ENCODE peak calls at places on chromosomes 6 and 20, in four cellular contexts. M is WTC11, L is GM12878, C is SK-N-SH. K is an unnamed sample.

GRCh38 chr6:169810066-169810989 is 58.9 kb downstream of the ERMARD start:
- DNase-seq in M (peak), L (no peak), C (peak), K (no peak)

GRCh38 chr6:20706293-20707165 is 172.3 kb downstream of the CDKAL1 start:
- DNase-seq in M (no peak), L (no peak), C (no peak), K (no peak)

GRCh38 chr6:17725083-17725482 is 18.4 kb upstream of the NUP153 start:
- DNase-seq in M (peak), L (no peak), C (peak), K (peak)

GRCh38 chr6:118524686-118525085 is 23.4 kb upstream of the PLN start:
- DNase-seq in M (peak), L (no peak), C (no peak), K (no peak)

GRCh38 chr6:151677427-151677826 is 130.1 kb upstream of the ESR1 start:
- DNase-seq in M (no peak), L (no peak), C (no peak), K (no peak)

GRCh38 chr20:2817891-2818595 is 1.9 kb downstream of the TMEM239 start:
- DNase-seq in M (no peak), L (no peak), C (peak), K (no peak)

GRCh38 chr6:166105341-166106075 is 62.1 kb downstream of the TBXT start:
- DNase-seq in M (no peak), L (no peak), C (no peak), K (no peak)

GRCh38 chr6:128124713-128125112 is 223.9 kb upstream of the THEMIS start:
- DNase-seq in M (no peak), L (no peak), C (no peak), K (no peak)

GRCh38 chr20:50713677-50714101 is 17.7 kb upstream of the PARD6B start:
- DNase-seq in M (peak), L (no peak), C (no peak), K (no peak)

GRCh38 chr6:166588691-166589333 is 2.3 kb upstream of the RAMACL start:
- DNase-seq in M (peak), L (peak), C (no peak), K (no peak)

GRCh38 chr6:111195656-111196055 is 108.4 kb downstream of the SLC16A10 start:
- DNase-seq in M (no peak), L (no peak), C (no peak), K (no peak)

GRCh38 chr6:155495011-155495768 is 39.6 kb upstream of the NOX3 start:
- DNase-seq in M (peak), L (no peak), C (peak), K (peak)

GRCh38 chr20:3163099-3164042 is 3.7 kb upstream of the FASTKD5 start:
- DNase-seq in M (no peak), L (no peak), C (peak), K (no peak)

GRCh38 chr6:72413884-72414283 is 208.0 kb upstream of the KCNQ5 start:
- DNase-seq in M (no peak), L (no peak), C (no peak), K (no peak)

GRCh38 chr20:16412896-16413295 is 160.4 kb downstream of the KIF16B start:
- DNase-seq in M (no peak), L (no peak), C (no peak), K (no peak)

GRCh38 chr6:11198663-11199603 is 33.5 kb downstream of the NEDD9 start:
- DNase-seq in M (no peak), L (no peak), C (no peak), K (no peak)

GRCh38 chr6:98724537-98724936 is 109.8 kb upstream of the POU3F2 start:
- DNase-seq in M (no peak), L (no peak), C (no peak), K (no peak)

GRCh38 chr6:123888779-123889513 is 85.3 kb downstream of the NKAIN2 start:
- DNase-seq in M (no peak), L (no peak), C (no peak), K (no peak)

GRCh38 chr20:4697189-4697873 is 24.4 kb upstream of the PRND start:
- DNase-seq in M (no peak), L (no peak), C (no peak), K (no peak)

GRCh38 chr6:128097019-128097418 is 196.2 kb upstream of the THEMIS start:
- DNase-seq in M (no peak), L (no peak), C (no peak), K (no peak)

GRCh38 chr20:20085812-20086211 is 33.5 kb downstream of the CFAP61 start:
- DNase-seq in M (no peak), L (no peak), C (no peak), K (no peak)

GRCh38 chr6:163543311-163543710 is 128.8 kb downstream of the QKI start:
- DNase-seq in M (no peak), L (no peak), C (no peak), K (no peak)

GRCh38 chr20:21436186-21436585 is 38.9 kb upstream of the NKX2-4 start:
- DNase-seq in M (no peak), L (no peak), C (no peak), K (no peak)

GRCh38 chr6:118897386-118897785 is 3.4 kb downstream of the ASF1A start:
- DNase-seq in M (no peak), L (no peak), C (no peak), K (no peak)

GRCh38 chr20:16393297-16393696 is 180.0 kb downstream of the KIF16B start:
- DNase-seq in M (no peak), L (no peak), C (no peak), K (no peak)

GRCh38 chr6:52162940-52163908 is 23.0 kb upstream of the IL17A start:
- DNase-seq in M (no peak), L (no peak), C (no peak), K (no peak)

GRCh38 chr20:45052698-45053440 is 48.1 kb downstream of the KCNS1 start:
- DNase-seq in M (no peak), L (peak), C (no peak), K (no peak)

GRCh38 chr6:23175391-23175790 is 606.0 kb downstream of the HDGFL1 start:
- DNase-seq in M (no peak), L (no peak), C (no peak), K (no peak)

GRCh38 chr6:142696689-142697088 is 248.3 kb downstream of the HIVEP2 start:
- DNase-seq in M (no peak), L (no peak), C (no peak), K (no peak)

GRCh38 chr6:28446818-28447511 is 3.7 kb upstream of the ZSCAN23 start:
- DNase-seq in M (peak), L (no peak), C (peak), K (no peak)

GRCh38 chr20:11797161-11797560 is 120.5 kb upstream of the BTBD3 start:
- DNase-seq in M (no peak), L (no peak), C (no peak), K (no peak)

GRCh38 chr6:141421378-141421777 is 711.3 kb upstream of the GJE1 start:
- DNase-seq in M (no peak), L (no peak), C (no peak), K (no peak)

GRCh38 chr6:105616521-105616920 is 213.6 kb upstream of the PREP start:
- DNase-seq in M (no peak), L (no peak), C (no peak), K (no peak)

GRCh38 chr20:1472556-1473243 is 6.1 kb upstream of the NSFL1C start:
- DNase-seq in M (no peak), L (no peak), C (no peak), K (no peak)

GRCh38 chr6:144006731-144007454 is 1.2 kb downstream of the PLAGL1 start:
- DNase-seq in M (peak), L (no peak), C (peak), K (peak)

GRCh38 chr20:34515484-34516037 is 661 bp upstream of the DYNLRB1 start:
- DNase-seq in M (peak), L (peak), C (peak), K (peak)

GRCh38 chr6:137399949-137400443 is 94.2 kb downstream of the OLIG3 start:
- DNase-seq in M (peak), L (no peak), C (no peak), K (no peak)

DNA sequence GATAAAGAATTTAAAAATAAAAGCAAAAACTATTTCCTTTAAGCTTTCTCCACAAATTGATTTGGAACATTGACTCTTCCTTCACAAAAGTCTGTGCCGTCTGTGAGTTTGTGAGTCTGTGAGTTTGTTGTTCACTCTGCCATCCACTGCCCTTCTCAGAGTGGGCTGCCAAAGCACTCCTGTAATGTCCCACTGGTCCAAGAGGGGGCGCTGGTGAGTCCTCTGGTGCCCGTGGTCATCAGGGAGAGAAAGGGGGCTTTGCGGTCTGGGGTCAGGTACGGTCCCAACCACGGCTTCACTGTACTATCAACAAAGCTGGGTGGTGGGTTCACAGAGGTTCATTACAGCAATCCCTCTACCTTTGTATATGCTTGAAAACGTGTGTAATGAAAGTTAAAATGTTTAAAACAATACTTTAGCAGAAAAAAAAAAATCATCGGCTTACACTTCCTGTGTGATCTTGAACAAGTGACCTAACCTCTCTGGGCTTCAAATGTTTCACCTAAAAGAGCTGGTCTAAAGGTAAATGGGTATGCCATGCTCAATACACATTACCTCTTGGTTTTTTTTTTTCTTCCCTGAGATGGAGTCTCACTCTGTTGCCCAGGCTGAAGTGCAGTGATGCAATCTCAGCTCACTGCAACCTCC is 5.6 kb upstream of the ANKRD60 start:
- DNase-seq in M (peak), L (no peak), C (peak), K (peak)
- TF ChIP-seq USF1 in M (no peak), L (no peak), C (no peak), K (no peak)

GRCh38 chr6:16334671-16335070 is 96.3 kb downstream of the GMPR start:
- DNase-seq in M (no peak), L (no peak), C (no peak), K (no peak)
- TF ChIP-seq USF1 in M (no peak), L (no peak), C (peak), K (peak)

DNA sequence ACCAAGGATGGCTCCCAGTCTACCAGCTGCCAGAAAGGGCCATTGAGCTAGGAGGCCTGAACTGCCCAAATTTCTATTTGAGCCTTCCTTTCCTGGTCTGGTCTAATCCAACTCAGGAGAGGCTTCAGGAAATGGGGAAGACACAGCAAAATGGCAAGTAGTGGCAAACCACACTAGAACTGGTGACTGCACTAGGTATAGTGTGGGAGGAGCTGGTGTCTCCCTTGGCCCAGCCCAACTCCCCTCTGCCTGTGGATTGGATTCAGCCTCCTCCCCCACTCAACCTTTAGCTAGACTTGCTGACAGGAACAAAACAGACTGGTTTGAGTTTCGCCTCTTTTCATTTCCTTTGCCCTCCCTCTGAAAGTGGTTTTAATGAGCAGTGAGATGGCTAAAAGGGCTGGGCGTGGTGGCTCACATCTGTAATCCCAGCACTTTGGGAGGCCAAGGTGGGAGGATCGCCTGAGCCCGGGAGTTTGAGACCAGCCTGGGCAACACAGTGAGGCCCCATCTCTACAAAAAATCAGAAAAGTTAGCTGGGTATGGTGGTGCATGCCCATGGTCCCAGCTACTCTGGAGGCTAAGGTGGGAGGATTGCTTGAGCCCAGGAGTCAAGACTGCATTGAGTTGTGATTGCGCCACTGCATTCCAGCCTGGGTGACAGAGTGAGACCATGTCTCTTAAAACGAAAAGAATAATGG is 17.5 kb downstream of the MRPS18A start:
- DNase-seq in M (no peak), L (no peak), C (no peak), K (peak)
- TF ChIP-seq USF1 in M (no peak), L (no peak), C (no peak), K (no peak)

DNA sequence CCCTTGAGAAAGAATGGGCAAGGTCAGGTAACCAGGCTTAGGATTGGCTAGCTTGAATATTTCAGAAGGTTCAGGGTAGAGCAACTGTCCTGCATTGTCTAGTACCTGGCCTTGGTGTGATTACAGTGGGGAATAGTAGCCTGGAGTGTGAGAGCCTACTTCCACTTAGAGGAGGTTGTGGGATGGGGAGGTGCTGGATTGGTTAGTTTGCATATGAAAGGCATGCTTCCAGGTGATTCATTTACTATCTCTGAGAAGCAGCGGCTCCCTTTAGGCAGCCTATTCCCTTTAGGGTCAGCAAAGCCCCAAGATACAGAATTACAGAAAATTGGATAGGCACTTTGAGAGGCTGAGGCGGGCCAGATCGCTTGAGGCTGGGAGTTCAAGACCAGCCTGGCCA is 25.0 kb upstream of the SCGN start:
- DNase-seq in M (peak), L (no peak), C (no peak), K (no peak)
- TF ChIP-seq USF1 in M (no peak), L (no peak), C (no peak), K (no peak)

GRCh38 chr6:145318952-145319351 is 416.4 kb downstream of the EPM2A start:
- DNase-seq in M (no peak), L (no peak), C (no peak), K (no peak)

GRCh38 chr6:145319605-145320004 is 415.7 kb downstream of the EPM2A start:
- DNase-seq in M (no peak), L (no peak), C (no peak), K (no peak)

GRCh38 chr6:145327497-145328055 is 407.7 kb downstream of the EPM2A start:
- DNase-seq in M (no peak), L (no peak), C (no peak), K (no peak)

DNA sequence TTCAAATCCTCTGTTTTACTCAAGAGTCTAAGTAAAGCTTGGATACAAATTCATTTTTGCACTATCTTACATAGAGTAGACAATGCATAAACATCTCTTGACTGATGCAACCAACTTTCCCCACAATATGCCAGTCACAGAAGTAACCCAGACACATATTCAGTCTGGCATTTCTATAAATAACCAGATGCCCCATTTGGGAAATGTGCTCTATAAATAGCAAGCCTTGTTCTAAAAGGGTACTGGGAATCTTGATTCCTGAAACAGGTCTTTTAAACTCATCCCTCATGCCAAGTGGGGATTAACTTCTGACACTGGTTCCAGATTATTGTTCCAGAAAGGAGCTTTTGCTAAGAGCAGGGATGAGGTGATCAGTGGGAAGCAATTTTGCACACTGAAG is 411.7 kb downstream of the EPM2A start:
- DNase-seq in M (no peak), L (no peak), C (no peak), K (no peak)
- TF ChIP-seq USF1 in M (no peak), L (no peak), C (no peak), K (no peak)

GRCh38 chr6:138554146-138554545 is 54.9 kb upstream of the NHSL1 start:
- DNase-seq in M (no peak), L (no peak), C (no peak), K (no peak)

GRCh38 chr6:138557147-138557546 is 57.9 kb upstream of the NHSL1 start:
- DNase-seq in M (no peak), L (no peak), C (no peak), K (no peak)

GRCh38 chr6:138559153-138559552 is 59.9 kb upstream of the NHSL1 start:
- DNase-seq in M (no peak), L (no peak), C (no peak), K (no peak)

GRCh38 chr6:138560130-138560850 is 61.0 kb upstream of the NHSL1 start:
- DNase-seq in M (no peak), L (no peak), C (no peak), K (no peak)

DNA sequence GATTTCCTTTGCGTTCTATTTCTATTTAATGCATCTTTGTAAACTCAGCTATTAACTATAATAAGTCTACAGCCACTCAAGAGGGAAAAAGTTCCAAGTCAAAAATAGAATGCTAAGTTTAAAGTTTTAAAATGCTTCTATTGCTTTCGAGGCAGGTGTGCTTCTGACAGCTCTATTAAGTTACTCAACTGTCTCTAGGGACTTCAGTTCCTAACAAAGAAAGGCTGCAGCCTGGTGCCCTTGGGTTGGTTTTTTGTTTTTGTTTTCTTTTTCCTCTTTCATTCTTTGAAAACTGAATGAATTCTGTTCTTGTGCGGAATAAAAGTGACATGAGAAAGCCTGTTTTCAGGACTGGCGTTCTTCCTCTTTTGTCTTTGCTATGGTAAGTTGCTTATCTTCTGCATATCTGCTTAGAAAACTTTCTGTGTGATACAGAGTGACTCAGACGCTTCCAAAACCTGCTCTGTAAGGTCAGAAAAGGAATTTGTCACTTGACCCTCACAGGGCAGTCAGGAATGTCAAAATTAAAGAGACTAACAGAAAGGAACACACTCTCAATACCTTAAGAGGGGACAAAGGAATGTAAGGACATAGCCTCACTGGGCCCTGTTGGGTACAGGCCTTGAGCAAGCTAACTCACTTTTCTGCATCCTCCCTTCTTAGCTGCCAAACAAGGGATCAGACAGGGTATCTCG is 56.1 kb upstream of the NHSL1 start:
- DNase-seq in M (no peak), L (peak), C (no peak), K (no peak)
- TF ChIP-seq USF1 in M (no peak), L (no peak), C (no peak), K (no peak)

DNA sequence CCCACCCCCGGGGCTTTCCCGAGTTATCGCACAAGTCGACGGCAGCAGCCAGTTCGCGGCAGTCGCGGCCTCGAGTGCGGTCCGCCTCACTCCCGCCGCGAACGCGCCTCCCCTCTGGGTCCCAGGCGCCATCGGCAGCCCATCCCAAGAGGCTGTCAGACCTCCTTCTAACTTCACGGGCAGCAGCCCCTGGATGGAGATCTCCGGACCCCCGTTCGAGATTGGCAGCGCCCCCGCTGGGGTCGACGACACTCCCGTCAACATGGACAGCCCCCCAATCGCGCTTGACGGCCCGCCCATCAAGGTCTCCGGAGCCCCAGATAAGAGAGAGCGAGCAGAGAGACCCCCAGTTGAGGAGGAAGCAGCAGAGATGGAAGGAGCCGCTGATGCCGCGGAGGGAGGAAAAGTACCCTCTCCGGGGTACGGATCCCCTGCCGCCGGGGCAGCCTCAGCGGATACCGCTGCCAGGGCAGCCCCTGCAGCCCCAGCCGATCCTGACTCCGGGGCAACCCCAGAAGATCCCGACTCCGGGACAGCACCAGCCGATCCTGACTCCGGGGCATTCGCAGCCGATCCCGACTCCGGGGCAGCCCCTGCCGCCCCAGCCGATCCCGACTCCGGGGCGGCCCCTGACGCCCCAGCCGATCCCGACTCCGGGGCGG is 1.6 kb downstream of the GNAS start:
- DNase-seq in M (peak), L (no peak), C (peak), K (no peak)
- TF ChIP-seq USF1 in M (no peak), L (no peak), C (no peak), K (no peak)